ENCODE peak calls at places on chromosomes 4 and X, in four cellular contexts. Z is fibroblast of the aortic adventitia, O is foreskin fibroblast, M is MM.1S. N is an unnamed sample.

GRCh38 chr4:76690091-76690905 is 207.6 kb downstream of the SOWAHB start:
- DNase-seq in Z (no peak), O (no peak), M (no peak), N (peak; percentile 67)

GRCh38 chr4:152087335-152087734 is 326.5 kb upstream of the GATB start:
- DNase-seq in Z (no peak), O (no peak), M (no peak), N (no peak)

GRCh38 chr4:113673450-113673849 is 88.1 kb downstream of the CAMK2D start:
- DNase-seq in Z (no peak), O (no peak), M (peak; percentile 25), N (no peak)

GRCh38 chr4:173436149-173436579 is 37.2 kb upstream of the SCRG1 start:
- DNase-seq in Z (peak; percentile 94), O (peak; percentile 90), M (no peak), N (peak; percentile 64)

GRCh38 chr4:108535757-108536156 is 84.6 kb upstream of the RPL34 start:
- DNase-seq in Z (no peak), O (no peak), M (no peak), N (no peak)

GRCh38 chr4:158193171-158193749 is 17.0 kb upstream of the TMEM144 start:
- DNase-seq in Z (peak; percentile 32), O (no peak), M (peak; percentile 55), N (peak; percentile 16)

GRCh38 chr4:19987746-19988145 is 264.0 kb upstream of the SLIT2 start:
- DNase-seq in Z (peak; percentile 69), O (peak; percentile 49), M (no peak), N (peak; percentile 45)

GRCh38 chrX:70454441-70455365 is 10.1 kb downstream of the DLG3 start:
- DNase-seq in Z (peak; percentile 50), O (peak; percentile 22), M (peak; percentile 88), N (peak; percentile 64)

GRCh38 chr4:160826339-160826679 is 1337.5 kb downstream of the FSTL5 start:
- DNase-seq in Z (no peak), O (no peak), M (no peak), N (no peak)

GRCh38 chrX:99719140-99719539 is 690.9 kb downstream of the PCDH19 start:
- DNase-seq in Z (no peak), O (no peak), M (no peak), N (no peak)

GRCh38 chrX:136057567-136057966 is 72.3 kb downstream of the SLC9A6 start:
- DNase-seq in Z (no peak), O (no peak), M (no peak), N (peak; percentile 39)

GRCh38 chr4:106362426-106362825 is 6.2 kb downstream of the GIMD1 start:
- DNase-seq in Z (no peak), O (no peak), M (no peak), N (no peak)

GRCh38 chrX:72247206-72247944 is 8.5 kb upstream of the ERCC6L start:
- DNase-seq in Z (no peak), O (no peak), M (no peak), N (peak; percentile 63)

GRCh38 chr4:120902925-120903324 is 19.6 kb downstream of the PRDM5 start:
- DNase-seq in Z (no peak), O (no peak), M (no peak), N (peak; percentile 18)

GRCh38 chrX:49853661-49854060 is 24.6 kb downstream of the PAGE4 start:
- DNase-seq in Z (no peak), O (no peak), M (no peak), N (no peak)

GRCh38 chr4:18934197-18934596 is 912.6 kb upstream of the LCORL start:
- DNase-seq in Z (no peak), O (no peak), M (peak; percentile 53), N (peak; percentile 23)

GRCh38 chr4:153326513-153326912 is 18.0 kb upstream of the MND1 start:
- DNase-seq in Z (peak; percentile 60), O (no peak), M (no peak), N (no peak)

GRCh38 chrX:66164931-66165330 is 884 bp downstream of the HEPH start:
- DNase-seq in Z (no peak), O (no peak), M (no peak), N (no peak)
- H3K4me3 ChIP-seq in Z (peak overlapping the region; percentile 64), O (peak overlapping the region; percentile 37), M (no peak overlapping the region), N (no peak overlapping the region)

GRCh38 chr4:3193531-3194203 is 55.3 kb upstream of the MSANTD1 start:
- DNase-seq in Z (peak; percentile 27), O (no peak), M (no peak), N (no peak)
- TF ChIP-seq CTCF in Z (peak; percentile 39), O (peak; percentile 15), M (peak; percentile 26), N (peak; percentile 25)

DNA sequence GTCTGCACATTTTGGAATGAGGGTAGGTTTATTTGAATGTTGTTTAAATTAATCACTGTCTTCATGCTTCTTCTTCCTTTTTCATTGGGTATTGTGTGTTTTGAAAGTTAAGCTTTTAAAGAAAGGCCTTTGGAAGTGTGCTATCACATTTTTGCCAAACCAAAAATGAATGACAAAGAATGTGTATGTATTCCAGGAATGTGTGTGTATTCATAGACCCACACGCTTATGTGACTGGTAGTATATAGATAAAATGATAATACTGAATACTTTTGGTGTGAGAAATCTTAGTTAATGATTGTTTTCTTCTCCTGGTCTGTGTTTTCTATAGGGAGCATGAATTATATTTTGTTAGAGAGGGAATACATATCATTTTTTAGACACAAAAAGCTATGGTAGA is 404.4 kb downstream of the TLL1 start:
- DNase-seq in Z (peak; percentile 67), O (peak; percentile 5), M (no peak), N (no peak)
- H3K4me3 ChIP-seq in Z (no peak overlapping the region), O (no peak overlapping the region), M (no peak overlapping the region), N (no peak overlapping the region)

DNA sequence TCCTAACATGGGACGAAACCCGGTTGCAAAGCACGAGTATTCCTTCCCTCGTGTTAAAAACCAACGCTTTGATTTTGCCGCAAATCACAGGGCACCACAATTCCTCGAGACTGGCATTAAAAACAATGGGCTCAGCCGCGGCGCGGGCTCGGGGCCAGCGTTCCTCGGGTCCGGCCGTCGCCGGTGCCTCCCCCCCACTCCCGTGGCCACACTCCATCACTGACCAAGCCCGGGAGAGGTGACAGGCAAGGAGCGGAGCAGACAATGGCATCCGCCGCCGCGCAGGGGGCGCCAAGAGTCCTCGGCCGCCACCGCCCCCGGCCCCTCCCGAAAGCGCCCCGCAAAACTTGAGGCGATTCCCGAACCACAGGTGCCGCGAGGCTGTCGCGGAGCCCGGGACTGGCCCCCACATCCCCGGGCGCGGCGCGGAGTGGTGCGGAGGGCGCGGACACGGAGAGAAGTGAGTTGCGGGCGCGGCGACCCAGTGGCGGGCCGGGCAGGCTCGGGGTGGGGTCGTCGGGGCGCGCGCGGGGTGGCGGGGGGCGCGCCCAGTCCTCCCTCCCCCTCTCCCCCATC is 445 bp downstream of the AP1S2 start:
- DNase-seq in Z (peak; percentile 11), O (no peak), M (peak; percentile 35), N (peak; percentile 2)
- TF ChIP-seq CTCF in Z (peak; percentile 7), O (no peak), M (peak; percentile 43), N (peak; percentile 6)

GRCh38 chr4:45349859-45350258 is 623.5 kb upstream of the GNPDA2 start:
- DNase-seq in Z (no peak), O (no peak), M (no peak), N (no peak)
- H3K4me3 ChIP-seq in Z (no peak overlapping the region), O (no peak overlapping the region), M (no peak overlapping the region), N (no peak overlapping the region)

GRCh38 chrX:87744391-87744790 is 226.8 kb downstream of the KLHL4 start:
- DNase-seq in Z (no peak), O (no peak), M (no peak), N (no peak)
- TF ChIP-seq CTCF in Z (no peak), O (no peak), M (no peak), N (no peak)

GRCh38 chrX:47361538-47362511 is 8.6 kb upstream of the ZNF157 start:
- DNase-seq in Z (peak; percentile 89), O (peak; percentile 84), M (peak; percentile 89), N (peak; percentile 96)
- H3K4me3 ChIP-seq in Z (peak overlapping the region; percentile 48), O (peak overlapping the region; percentile 41), M (peak overlapping the region; percentile 49), N (peak overlapping the region; percentile 58)

GRCh38 chr4:55512922-55513571 is 33.7 kb downstream of the CLOCK start:
- DNase-seq in Z (no peak), O (no peak), M (no peak), N (no peak)
- TF ChIP-seq CTCF in Z (no peak), O (no peak), M (no peak), N (no peak)

GRCh38 chr4:8200302-8200975 is 1.3 kb downstream of the SH3TC1 start:
- DNase-seq in Z (no peak), O (no peak), M (no peak), N (peak; percentile 86)
- H3K4me3 ChIP-seq in Z (no peak overlapping the region), O (no peak overlapping the region), M (peak overlapping the region; percentile 61), N (peak overlapping the region; percentile 66)

GRCh38 chr4:141375855-141376254 is 155.2 kb downstream of the ZNF330 start:
- DNase-seq in Z (peak; percentile 84), O (peak; percentile 78), M (no peak), N (peak; percentile 74)
- TF ChIP-seq CTCF in Z (peak; percentile 57), O (peak; percentile 73), M (no peak), N (peak; percentile 58)

N was measured in fibroblast of villous mesenchyme.